ENCODE peak calls at places on chromosomes 16 and 17, in nine cellular contexts. One of them, this sample, is unnamed.
A peak's percentile ranks its signal among the peaks of the same experiment; 100 is the strongest.

GRCh38 chr16:82044585-82044911 is 9.5 kb downstream of the HSD17B2 start:
- DNase-seq in Calu3: no peak
- DNase-seq in B cell: no peak
- DNase-seq in CD4-positive, alpha-beta T cell: no peak
- DNase-seq in epithelial cell of esophagus: no peak
- DNase-seq in bronchial epithelial cell: no peak
- DNase-seq in A549: no peak
- DNase-seq in endothelial cell: no peak
- DNase-seq in HFF-Myc: no peak
- DNase-seq in this sample: peak; percentile 70

GRCh38 chr17:40566027-40566426 is 755 bp upstream of the CCR7 start:
- DNase-seq in HFF-Myc: no peak
- DNase-seq in CD4-positive, alpha-beta T cell: no peak
- DNase-seq in A549: no peak
- DNase-seq in Calu3: no peak
- DNase-seq in endothelial cell: no peak
- DNase-seq in B cell: no peak
- DNase-seq in bronchial epithelial cell: no peak
- DNase-seq in epithelial cell of esophagus: no peak
- DNase-seq in this sample: no peak

GRCh38 chr16:66382171-66382965 is 15.9 kb downstream of the CDH5 start:
- DNase-seq in CD4-positive, alpha-beta T cell: no peak
- DNase-seq in A549: peak; percentile 74
- DNase-seq in HFF-Myc: peak; percentile 55
- DNase-seq in bronchial epithelial cell: peak; percentile 98
- DNase-seq in Calu3: no peak
- DNase-seq in endothelial cell: peak; percentile 49
- DNase-seq in epithelial cell of esophagus: peak; percentile 95
- DNase-seq in B cell: no peak
- DNase-seq in this sample: no peak

GRCh38 chr17:62109378-62109902 is 44.4 kb upstream of the MED13 start:
- DNase-seq in B cell: peak; percentile 63
- DNase-seq in Calu3: peak; percentile 81
- DNase-seq in epithelial cell of esophagus: peak; percentile 82
- DNase-seq in endothelial cell: peak; percentile 54
- DNase-seq in A549: peak; percentile 92
- DNase-seq in HFF-Myc: peak; percentile 26
- DNase-seq in CD4-positive, alpha-beta T cell: peak; percentile 36
- DNase-seq in bronchial epithelial cell: peak; percentile 77
- DNase-seq in this sample: peak; percentile 86

GRCh38 chr17:64216385-64217248 is 46.4 kb downstream of the TEX2 start:
- DNase-seq in CD4-positive, alpha-beta T cell: no peak
- DNase-seq in epithelial cell of esophagus: no peak
- DNase-seq in Calu3: peak; percentile 4
- DNase-seq in HFF-Myc: no peak
- DNase-seq in endothelial cell: no peak
- DNase-seq in A549: no peak
- DNase-seq in B cell: peak; percentile 49
- DNase-seq in bronchial epithelial cell: no peak
- DNase-seq in this sample: no peak

GRCh38 chr17:45733781-45734180 is 50.3 kb upstream of the CRHR1 start:
- DNase-seq in A549: no peak
- DNase-seq in HFF-Myc: no peak
- DNase-seq in epithelial cell of esophagus: no peak
- DNase-seq in Calu3: no peak
- DNase-seq in B cell: no peak
- DNase-seq in endothelial cell: no peak
- DNase-seq in bronchial epithelial cell: no peak
- DNase-seq in CD4-positive, alpha-beta T cell: no peak
- DNase-seq in this sample: no peak

GRCh38 chr16:11914210-11914758 is 1.5 kb downstream of the GSPT1 start:
- DNase-seq in B cell: no peak
- DNase-seq in Calu3: no peak
- DNase-seq in A549: no peak
- DNase-seq in CD4-positive, alpha-beta T cell: no peak
- DNase-seq in bronchial epithelial cell: peak; percentile 47
- DNase-seq in epithelial cell of esophagus: peak; percentile 35
- DNase-seq in endothelial cell: no peak
- DNase-seq in HFF-Myc: no peak
- DNase-seq in this sample: no peak

GRCh38 chr17:16583781-16584180 is 14.8 kb upstream of the ZNF287 start:
- DNase-seq in B cell: no peak
- DNase-seq in epithelial cell of esophagus: no peak
- DNase-seq in CD4-positive, alpha-beta T cell: no peak
- DNase-seq in A549: no peak
- DNase-seq in endothelial cell: no peak
- DNase-seq in HFF-Myc: no peak
- DNase-seq in bronchial epithelial cell: no peak
- DNase-seq in Calu3: no peak
- DNase-seq in this sample: no peak

GRCh38 chr16:47258874-47259461 is 115.2 kb upstream of the NETO2 start:
- DNase-seq in endothelial cell: peak; percentile 37
- DNase-seq in B cell: peak; percentile 8
- DNase-seq in HFF-Myc: peak; percentile 15
- DNase-seq in Calu3: peak; percentile 35
- DNase-seq in bronchial epithelial cell: peak; percentile 33
- DNase-seq in CD4-positive, alpha-beta T cell: no peak
- DNase-seq in A549: peak; percentile 52
- DNase-seq in epithelial cell of esophagus: peak; percentile 30
- DNase-seq in this sample: peak; percentile 56

GRCh38 chr17:55321507-55322064 is 56.8 kb downstream of the HLF start:
- DNase-seq in B cell: no peak
- DNase-seq in endothelial cell: no peak
- DNase-seq in Calu3: no peak
- DNase-seq in HFF-Myc: no peak
- DNase-seq in bronchial epithelial cell: no peak
- DNase-seq in CD4-positive, alpha-beta T cell: no peak
- DNase-seq in epithelial cell of esophagus: no peak
- DNase-seq in A549: no peak
- DNase-seq in this sample: no peak

GRCh38 chr17:75004371-75004770 is 8.1 kb upstream of the MRPL58 start:
- DNase-seq in B cell: no peak
- DNase-seq in A549: no peak
- DNase-seq in HFF-Myc: no peak
- DNase-seq in CD4-positive, alpha-beta T cell: no peak
- DNase-seq in bronchial epithelial cell: no peak
- DNase-seq in endothelial cell: no peak
- DNase-seq in Calu3: no peak
- DNase-seq in epithelial cell of esophagus: no peak
- DNase-seq in this sample: no peak

GRCh38 chr17:75009139-75009724 is 3.2 kb upstream of the MRPL58 start:
- DNase-seq in HFF-Myc: no peak
- DNase-seq in endothelial cell: no peak
- DNase-seq in A549: no peak
- DNase-seq in bronchial epithelial cell: no peak
- DNase-seq in epithelial cell of esophagus: peak; percentile 22
- DNase-seq in CD4-positive, alpha-beta T cell: no peak
- DNase-seq in B cell: no peak
- DNase-seq in Calu3: no peak
- DNase-seq in this sample: no peak

GRCh38 chr17:75008373-75008772 is 4.1 kb upstream of the MRPL58 start:
- DNase-seq in B cell: no peak
- DNase-seq in HFF-Myc: no peak
- DNase-seq in A549: no peak
- DNase-seq in epithelial cell of esophagus: no peak
- DNase-seq in endothelial cell: no peak
- DNase-seq in CD4-positive, alpha-beta T cell: no peak
- DNase-seq in Calu3: no peak
- DNase-seq in bronchial epithelial cell: no peak
- DNase-seq in this sample: no peak

GRCh38 chr17:75005291-75005690 is 7.2 kb upstream of the MRPL58 start:
- DNase-seq in HFF-Myc: no peak
- DNase-seq in epithelial cell of esophagus: no peak
- DNase-seq in bronchial epithelial cell: no peak
- DNase-seq in A549: no peak
- DNase-seq in CD4-positive, alpha-beta T cell: no peak
- DNase-seq in B cell: no peak
- DNase-seq in endothelial cell: no peak
- DNase-seq in Calu3: no peak
- DNase-seq in this sample: no peak

DNA sequence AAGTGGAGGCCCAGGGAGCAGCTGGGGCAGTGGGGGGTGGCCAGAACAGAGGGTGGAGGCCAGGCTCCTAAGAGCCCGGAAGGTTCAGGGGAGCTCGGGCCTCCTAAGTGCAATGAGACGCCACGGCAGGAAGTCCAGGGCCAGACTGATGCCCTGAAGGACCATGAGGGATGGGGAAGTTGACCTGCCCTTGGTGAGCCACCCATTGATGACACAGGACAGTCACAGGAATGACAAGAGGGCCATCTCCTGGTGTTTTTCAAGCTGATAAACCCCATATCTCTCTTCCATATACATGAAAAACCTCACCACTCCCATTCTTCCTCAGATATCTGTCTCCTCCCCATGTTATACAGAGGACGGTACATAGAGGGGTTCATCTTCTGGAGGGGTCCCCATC is 5.8 kb upstream of the MRPL58 start:
- DNase-seq in endothelial cell: no peak
- DNase-seq in B cell: no peak
- DNase-seq in Calu3: no peak
- DNase-seq in CD4-positive, alpha-beta T cell: no peak
- DNase-seq in bronchial epithelial cell: no peak
- DNase-seq in epithelial cell of esophagus: no peak
- DNase-seq in A549: peak; percentile 38
- DNase-seq in HFF-Myc: no peak
- DNase-seq in this sample: no peak
- TF ChIP-seq CTCF in endothelial cell: no peak
- TF ChIP-seq CTCF in B cell: no peak
- TF ChIP-seq CTCF in Calu3: no peak
- TF ChIP-seq CTCF in CD4-positive, alpha-beta T cell: no peak
- TF ChIP-seq CTCF in bronchial epithelial cell: peak; percentile 1
- TF ChIP-seq CTCF in epithelial cell of esophagus: no peak
- TF ChIP-seq CTCF in A549: peak; percentile 13
- TF ChIP-seq CTCF in HFF-Myc: no peak
- TF ChIP-seq CTCF in this sample: no peak

DNA sequence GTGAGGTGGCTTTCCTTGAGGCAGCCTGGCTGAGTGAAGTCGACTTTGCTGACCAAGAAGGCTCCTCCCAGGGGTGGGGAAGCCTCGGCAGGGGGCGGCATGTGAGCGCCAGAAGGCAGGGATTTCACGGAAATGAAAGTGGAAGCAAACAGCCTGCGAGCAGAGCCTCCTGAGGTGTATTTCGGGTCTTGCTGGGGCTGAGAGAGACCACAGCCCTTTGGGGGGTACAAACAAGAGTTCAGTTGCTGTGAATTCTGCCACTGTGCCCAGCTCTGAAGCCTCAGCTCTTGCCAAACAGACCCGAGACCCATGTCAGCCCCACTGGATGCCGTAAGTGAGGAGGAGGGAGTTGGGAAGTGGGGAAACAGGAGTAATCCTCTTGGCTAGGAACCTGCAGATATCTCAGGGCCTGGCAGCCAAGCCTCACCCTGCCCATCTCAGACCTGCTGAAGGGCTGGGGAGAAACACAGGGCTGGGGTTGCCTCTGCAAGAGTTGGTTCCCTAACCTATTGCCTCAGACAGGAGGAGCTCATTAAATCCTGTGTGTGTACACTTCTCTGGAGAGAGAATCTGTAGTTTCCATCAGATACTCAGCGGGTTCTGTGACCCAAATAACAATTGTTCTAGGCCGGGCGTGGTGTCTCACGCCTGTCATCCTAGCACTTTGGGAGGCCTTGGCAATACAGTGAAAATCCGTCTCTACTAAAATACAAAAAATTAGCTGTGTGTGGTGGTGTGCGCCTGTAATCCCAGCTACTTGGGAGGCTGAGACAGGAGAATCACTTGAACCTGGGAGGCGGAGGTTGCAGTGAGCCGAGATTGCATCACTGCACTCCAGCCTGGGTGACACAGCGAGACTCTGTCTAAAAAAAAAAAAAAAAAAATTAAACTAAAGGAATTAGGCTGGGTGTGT is at the start of gene IFI35:
- DNase-seq in A549: peak; percentile 85
- DNase-seq in Calu3: peak; percentile 95
- DNase-seq in HFF-Myc: peak; percentile 65
- DNase-seq in B cell: peak; percentile 86
- DNase-seq in epithelial cell of esophagus: peak; percentile 74
- DNase-seq in CD4-positive, alpha-beta T cell: peak; percentile 81
- DNase-seq in endothelial cell: peak; percentile 72
- DNase-seq in bronchial epithelial cell: peak; percentile 66
- DNase-seq in this sample: peak; percentile 70
- TF ChIP-seq CTCF in A549: peak; percentile 41
- TF ChIP-seq CTCF in Calu3: peak; percentile 33
- TF ChIP-seq CTCF in HFF-Myc: peak; percentile 28
- TF ChIP-seq CTCF in B cell: peak; percentile 64
- TF ChIP-seq CTCF in epithelial cell of esophagus: peak; percentile 27
- TF ChIP-seq CTCF in CD4-positive, alpha-beta T cell: peak; percentile 72
- TF ChIP-seq CTCF in endothelial cell: no peak
- TF ChIP-seq CTCF in bronchial epithelial cell: peak; percentile 41
- TF ChIP-seq CTCF in this sample: no peak

GRCh38 chr16:29943846-29944669 is 17.8 kb upstream of the TMEM219 start:
- DNase-seq in Calu3: peak; percentile 82
- DNase-seq in CD4-positive, alpha-beta T cell: no peak
- DNase-seq in HFF-Myc: peak; percentile 98
- DNase-seq in bronchial epithelial cell: peak; percentile 99
- DNase-seq in B cell: no peak
- DNase-seq in epithelial cell of esophagus: peak; percentile 98
- DNase-seq in A549: peak; percentile 99
- DNase-seq in endothelial cell: no peak
- DNase-seq in this sample: peak; percentile 80
- TF ChIP-seq CTCF in Calu3: peak; percentile 33
- TF ChIP-seq CTCF in CD4-positive, alpha-beta T cell: no peak
- TF ChIP-seq CTCF in HFF-Myc: peak; percentile 28
- TF ChIP-seq CTCF in bronchial epithelial cell: peak; percentile 26
- TF ChIP-seq CTCF in B cell: no peak
- TF ChIP-seq CTCF in epithelial cell of esophagus: peak; percentile 35
- TF ChIP-seq CTCF in A549: peak; percentile 64
- TF ChIP-seq CTCF in endothelial cell: no peak
- TF ChIP-seq CTCF in this sample: peak; percentile 44

DNA sequence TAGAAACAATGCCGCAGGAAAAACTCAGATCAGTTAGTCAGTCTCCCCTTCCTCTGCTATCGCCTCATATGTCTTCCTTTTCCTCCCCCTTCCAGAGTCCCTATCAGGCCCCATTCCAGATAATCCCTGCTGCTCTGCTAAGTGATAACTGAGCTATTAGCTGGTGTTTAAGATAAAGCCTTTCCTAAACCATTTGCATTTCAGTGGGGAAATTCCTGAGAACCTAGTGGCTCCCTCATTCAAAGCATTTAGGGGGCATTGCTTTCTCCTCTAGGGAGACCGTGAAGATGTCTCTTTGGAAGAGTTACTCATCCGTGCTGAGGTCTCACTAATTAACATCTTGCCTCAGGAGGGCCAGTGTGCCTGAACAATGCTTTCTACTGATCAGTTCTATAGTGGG is 401.6 kb downstream of the NPIPA7 start:
- DNase-seq in A549: no peak
- DNase-seq in HFF-Myc: no peak
- DNase-seq in Calu3: no peak
- DNase-seq in B cell: no peak
- DNase-seq in epithelial cell of esophagus: no peak
- DNase-seq in bronchial epithelial cell: no peak
- DNase-seq in CD4-positive, alpha-beta T cell: no peak
- DNase-seq in endothelial cell: no peak
- DNase-seq in this sample: no peak
- TF ChIP-seq CTCF in A549: no peak
- TF ChIP-seq CTCF in HFF-Myc: no peak
- TF ChIP-seq CTCF in Calu3: no peak
- TF ChIP-seq CTCF in B cell: no peak
- TF ChIP-seq CTCF in epithelial cell of esophagus: no peak
- TF ChIP-seq CTCF in bronchial epithelial cell: no peak
- TF ChIP-seq CTCF in CD4-positive, alpha-beta T cell: no peak
- TF ChIP-seq CTCF in endothelial cell: no peak
- TF ChIP-seq CTCF in this sample: no peak

This sample was measured in A673.